ENCODE peak calls at places on chromosomes 7 and 10, in seven cellular contexts. One of them, this sample, is unnamed.

GRCh38 chr7:74290999-74291441 is 1.8 kb downstream of the CLIP2 start:
- DNase-seq in activated CD8-positive, alpha-beta memory T cell treated with anti-CD3 and anti-CD28 coated beads, Interleukin-2, amount 10 ng/mL, durations not matched to agents 7 days and 5 days: no peak
- DNase-seq in HuH-7: no peak
- DNase-seq in activated CD4-positive, alpha-beta T cell treated with anti-CD3 and anti-CD28 coated beads, Interleukin-2, amount 50 U/mL, for 48 hours: no peak
- DNase-seq in GM03348: no peak
- DNase-seq in iris pigment epithelial cell: no peak
- DNase-seq in Calu3: no peak
- DNase-seq in this sample: peak; percentile 35

GRCh38 chr7:79060498-79060897 is 393.0 kb downstream of the MAGI2 start:
- DNase-seq in Calu3: no peak
- DNase-seq in activated CD8-positive, alpha-beta memory T cell treated with anti-CD3 and anti-CD28 coated beads, Interleukin-2, amount 10 ng/mL, durations not matched to agents 7 days and 5 days: no peak
- DNase-seq in activated CD4-positive, alpha-beta T cell treated with anti-CD3 and anti-CD28 coated beads, Interleukin-2, amount 50 U/mL, for 48 hours: no peak
- DNase-seq in GM03348: no peak
- DNase-seq in iris pigment epithelial cell: no peak
- DNase-seq in HuH-7: no peak
- DNase-seq in this sample: no peak

GRCh38 chr10:33306756-33307519 is 27.5 kb downstream of the NRP1 start:
- DNase-seq in GM03348: peak; percentile 18
- DNase-seq in iris pigment epithelial cell: peak; percentile 84
- DNase-seq in activated CD8-positive, alpha-beta memory T cell treated with anti-CD3 and anti-CD28 coated beads, Interleukin-2, amount 10 ng/mL, durations not matched to agents 7 days and 5 days: no peak
- DNase-seq in activated CD4-positive, alpha-beta T cell treated with anti-CD3 and anti-CD28 coated beads, Interleukin-2, amount 50 U/mL, for 48 hours: no peak
- DNase-seq in HuH-7: no peak
- DNase-seq in Calu3: no peak
- DNase-seq in this sample: no peak

GRCh38 chr7:1269336-1269890 is 36.7 kb downstream of the UNCX start:
- DNase-seq in GM03348: no peak
- DNase-seq in HuH-7: no peak
- DNase-seq in Calu3: no peak
- DNase-seq in iris pigment epithelial cell: no peak
- DNase-seq in activated CD8-positive, alpha-beta memory T cell treated with anti-CD3 and anti-CD28 coated beads, Interleukin-2, amount 10 ng/mL, durations not matched to agents 7 days and 5 days: no peak
- DNase-seq in activated CD4-positive, alpha-beta T cell treated with anti-CD3 and anti-CD28 coated beads, Interleukin-2, amount 50 U/mL, for 48 hours: no peak
- DNase-seq in this sample: no peak

GRCh38 chr7:38584443-38585210 is 46.5 kb downstream of the AMPH start:
- DNase-seq in activated CD8-positive, alpha-beta memory T cell treated with anti-CD3 and anti-CD28 coated beads, Interleukin-2, amount 10 ng/mL, durations not matched to agents 7 days and 5 days: no peak
- DNase-seq in GM03348: peak; percentile 50
- DNase-seq in activated CD4-positive, alpha-beta T cell treated with anti-CD3 and anti-CD28 coated beads, Interleukin-2, amount 50 U/mL, for 48 hours: no peak
- DNase-seq in HuH-7: no peak
- DNase-seq in iris pigment epithelial cell: peak; percentile 30
- DNase-seq in Calu3: no peak
- DNase-seq in this sample: no peak

GRCh38 chr10:89981891-89982290 is 280.5 kb downstream of the KIF20B start:
- DNase-seq in Calu3: no peak
- DNase-seq in activated CD4-positive, alpha-beta T cell treated with anti-CD3 and anti-CD28 coated beads, Interleukin-2, amount 50 U/mL, for 48 hours: no peak
- DNase-seq in iris pigment epithelial cell: peak; percentile 38
- DNase-seq in activated CD8-positive, alpha-beta memory T cell treated with anti-CD3 and anti-CD28 coated beads, Interleukin-2, amount 10 ng/mL, durations not matched to agents 7 days and 5 days: no peak
- DNase-seq in HuH-7: no peak
- DNase-seq in GM03348: no peak
- DNase-seq in this sample: no peak

GRCh38 chr10:25768167-25768566 is 165.9 kb upstream of the MYO3A start:
- DNase-seq in HuH-7: no peak
- DNase-seq in GM03348: no peak
- DNase-seq in activated CD8-positive, alpha-beta memory T cell treated with anti-CD3 and anti-CD28 coated beads, Interleukin-2, amount 10 ng/mL, durations not matched to agents 7 days and 5 days: no peak
- DNase-seq in Calu3: no peak
- DNase-seq in iris pigment epithelial cell: no peak
- DNase-seq in activated CD4-positive, alpha-beta T cell treated with anti-CD3 and anti-CD28 coated beads, Interleukin-2, amount 50 U/mL, for 48 hours: no peak
- DNase-seq in this sample: no peak

GRCh38 chr10:99930731-99931550 is 78.8 kb downstream of the DNMBP start:
- DNase-seq in activated CD4-positive, alpha-beta T cell treated with anti-CD3 and anti-CD28 coated beads, Interleukin-2, amount 50 U/mL, for 48 hours: no peak
- DNase-seq in activated CD8-positive, alpha-beta memory T cell treated with anti-CD3 and anti-CD28 coated beads, Interleukin-2, amount 10 ng/mL, durations not matched to agents 7 days and 5 days: no peak
- DNase-seq in iris pigment epithelial cell: peak; percentile 59
- DNase-seq in GM03348: no peak
- DNase-seq in HuH-7: peak; percentile 67
- DNase-seq in Calu3: peak; percentile 78
- DNase-seq in this sample: no peak

GRCh38 chr7:6012355-6013104 is 3.5 kb downstream of the AIMP2 start:
- DNase-seq in Calu3: peak; percentile 41
- DNase-seq in HuH-7: no peak
- DNase-seq in activated CD8-positive, alpha-beta memory T cell treated with anti-CD3 and anti-CD28 coated beads, Interleukin-2, amount 10 ng/mL, durations not matched to agents 7 days and 5 days: no peak
- DNase-seq in GM03348: no peak
- DNase-seq in activated CD4-positive, alpha-beta T cell treated with anti-CD3 and anti-CD28 coated beads, Interleukin-2, amount 50 U/mL, for 48 hours: no peak
- DNase-seq in iris pigment epithelial cell: peak; percentile 61
- DNase-seq in this sample: no peak

GRCh38 chr10:132443605-132443997 is 46.6 kb downstream of the PWWP2B start:
- DNase-seq in activated CD8-positive, alpha-beta memory T cell treated with anti-CD3 and anti-CD28 coated beads, Interleukin-2, amount 10 ng/mL, durations not matched to agents 7 days and 5 days: peak; percentile 80
- DNase-seq in iris pigment epithelial cell: peak; percentile 52
- DNase-seq in HuH-7: no peak
- DNase-seq in Calu3: no peak
- DNase-seq in activated CD4-positive, alpha-beta T cell treated with anti-CD3 and anti-CD28 coated beads, Interleukin-2, amount 50 U/mL, for 48 hours: peak; percentile 70
- DNase-seq in GM03348: peak; percentile 86
- DNase-seq in this sample: peak; percentile 36

GRCh38 chr7:139875821-139876241 is 46.8 kb downstream of the TBXAS1 start:
- DNase-seq in activated CD8-positive, alpha-beta memory T cell treated with anti-CD3 and anti-CD28 coated beads, Interleukin-2, amount 10 ng/mL, durations not matched to agents 7 days and 5 days: peak; percentile 40
- DNase-seq in iris pigment epithelial cell: no peak
- DNase-seq in HuH-7: no peak
- DNase-seq in GM03348: no peak
- DNase-seq in activated CD4-positive, alpha-beta T cell treated with anti-CD3 and anti-CD28 coated beads, Interleukin-2, amount 50 U/mL, for 48 hours: no peak
- DNase-seq in Calu3: peak; percentile 15
- DNase-seq in this sample: no peak

GRCh38 chr7:124257638-124258308 is 224.9 kb upstream of the TMEM229A start:
- DNase-seq in Calu3: no peak
- DNase-seq in activated CD8-positive, alpha-beta memory T cell treated with anti-CD3 and anti-CD28 coated beads, Interleukin-2, amount 10 ng/mL, durations not matched to agents 7 days and 5 days: no peak
- DNase-seq in HuH-7: no peak
- DNase-seq in GM03348: no peak
- DNase-seq in activated CD4-positive, alpha-beta T cell treated with anti-CD3 and anti-CD28 coated beads, Interleukin-2, amount 50 U/mL, for 48 hours: no peak
- DNase-seq in iris pigment epithelial cell: peak; percentile 7
- DNase-seq in this sample: no peak

GRCh38 chr7:98472391-98473002 is 71.6 kb upstream of the BAIAP2L1 start:
- DNase-seq in activated CD4-positive, alpha-beta T cell treated with anti-CD3 and anti-CD28 coated beads, Interleukin-2, amount 50 U/mL, for 48 hours: no peak
- DNase-seq in iris pigment epithelial cell: no peak
- DNase-seq in HuH-7: no peak
- DNase-seq in Calu3: no peak
- DNase-seq in GM03348: no peak
- DNase-seq in activated CD8-positive, alpha-beta memory T cell treated with anti-CD3 and anti-CD28 coated beads, Interleukin-2, amount 10 ng/mL, durations not matched to agents 7 days and 5 days: no peak
- DNase-seq in this sample: no peak

This sample was measured in KBM-7.